ENCODE peak calls at places on chromosomes 3 and 15, in four cellular contexts. W, L, F and S are unnamed samples.

GRCh38 chr3:136193273-136194043 is 2.7 kb downstream of the MSL2 start:
- DNase-seq in F (peak), W (no peak), L (no peak), S (no peak)

GRCh38 chr3:157865449-157865862 is 240.8 kb downstream of the SHOX2 start:
- DNase-seq in W (peak), L (peak), F (peak), S (no peak)

GRCh38 chr15:69548771-69549170 is 96.2 kb downstream of the RPLP1 start:
- DNase-seq in L (no peak), W (no peak), F (no peak), S (no peak)

GRCh38 chr15:51298656-51299055 is 39.7 kb downstream of the CYP19A1 start:
- DNase-seq in W (no peak), F (no peak), L (no peak), S (no peak)

GRCh38 chr15:44541282-44541958 is 4.5 kb downstream of the EIF3J start:
- DNase-seq in W (no peak), F (no peak), L (no peak), S (peak)

GRCh38 chr3:23888617-23889228 is 28.1 kb downstream of the NKIRAS1 start:
- DNase-seq in W (no peak), L (no peak), F (no peak), S (peak)

GRCh38 chr3:149968216-149968615 is 2.5 kb downstream of the PFN2 start:
- DNase-seq in W (no peak), L (no peak), F (peak), S (peak)

GRCh38 chr3:18989237-18989812 is 159.0 kb upstream of the KCNH8 start:
- DNase-seq in F (no peak), W (no peak), L (no peak), S (no peak)

GRCh38 chr3:32841875-32842505 is 24.2 kb downstream of the TRIM71 start:
- DNase-seq in F (no peak), L (no peak), W (no peak), S (no peak)

GRCh38 chr3:126179825-126180476 is 435 bp downstream of the ALDH1L1 start:
- DNase-seq in W (peak), F (peak), L (peak), S (no peak)

GRCh38 chr15:69893863-69894262 is 203.9 kb downstream of the TLE3 start:
- DNase-seq in W (peak), L (no peak), F (peak), S (peak)

GRCh38 chr3:172627057-172627809 is 83.6 kb downstream of the NCEH1 start:
- DNase-seq in L (no peak), F (no peak), W (no peak), S (peak)

GRCh38 chr3:188881954-188882641 is 289.7 kb upstream of the TPRG1 start:
- DNase-seq in F (peak), L (no peak), W (no peak), S (peak)

GRCh38 chr3:186152889-186153292 is 44.0 kb upstream of the ETV5 start:
- DNase-seq in L (no peak), F (no peak), W (no peak), S (no peak)

GRCh38 chr3:133958071-133958806 is 62.6 kb upstream of the RAB6B start:
- DNase-seq in L (no peak), W (no peak), F (no peak), S (no peak)

GRCh38 chr15:89067751-89068150 is 20.5 kb upstream of the ABHD2 start:
- DNase-seq in W (no peak), L (no peak), F (no peak), S (peak)

GRCh38 chr3:102151935-102152334 is 282.9 kb upstream of the ZPLD1 start:
- DNase-seq in L (no peak), W (no peak), F (no peak), S (no peak)
- H4K5ac ChIP-seq in L (no peak), W (no peak), F (no peak), S (no peak)

GRCh38 chr3:87702600-87702999 is 356.2 kb downstream of the CGGBP1 start:
- DNase-seq in L (no peak), F (no peak), W (no peak), S (no peak)

GRCh38 chr3:87710028-87710427 is 348.8 kb downstream of the CGGBP1 start:
- DNase-seq in L (no peak), F (no peak), W (no peak), S (no peak)

GRCh38 chr3:87710511-87710910 is 348.3 kb downstream of the CGGBP1 start:
- DNase-seq in F (no peak), W (no peak), L (no peak), S (no peak)

GRCh38 chr3:87706176-87706575 is 352.6 kb downstream of the CGGBP1 start:
- DNase-seq in W (no peak), F (no peak), L (no peak), S (no peak)
- H4K5ac ChIP-seq in W (no peak), F (no peak), L (no peak), S (no peak)

GRCh38 chr3:49745986-49746385 is 22.2 kb upstream of the GMPPB start:
- DNase-seq in W (no peak), L (no peak), F (no peak), S (peak)
- H4K5ac ChIP-seq in W (no peak), L (no peak), F (no peak), S (no peak)

DNA sequence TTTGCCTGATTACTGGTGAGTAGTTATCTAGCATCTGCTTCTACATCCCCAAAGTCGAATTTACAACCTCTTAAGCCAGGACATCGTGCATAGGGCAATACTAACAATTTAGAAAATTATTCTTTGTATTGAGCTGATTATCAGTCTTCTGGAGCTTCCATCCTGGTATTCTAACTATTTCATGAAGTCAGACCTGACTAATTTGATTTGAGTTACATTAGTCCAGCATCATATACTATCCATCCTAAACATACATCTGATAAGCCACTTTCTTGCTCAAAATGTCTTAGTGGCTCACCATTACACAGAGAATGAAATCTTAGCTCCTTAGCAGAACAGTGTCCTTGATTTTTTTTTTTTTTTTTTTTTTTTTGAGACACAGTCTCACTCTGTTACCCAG is 77.2 kb upstream of the DNAJC19 start:
- DNase-seq in W (no peak), F (no peak), L (no peak), S (no peak)
- H4K5ac ChIP-seq in W (no peak), F (no peak), L (no peak), S (no peak)